ENCODE peak calls at places on chromosomes 11 and 22, in four cellular contexts. D is HepG2, V is GM12878, B is K562. M is an unnamed sample.

GRCh38 chr11:38543311-38543710 is 1945.3 kb upstream of the RAG2 start:
- DNase-seq in B (no peak), V (no peak), D (no peak), M (no peak)

GRCh38 chr11:36373040-36374010 is 77.2 kb downstream of the PRR5L start:
- DNase-seq in V (no peak), B (no peak), D (no peak), M (no peak)

GRCh38 chr11:61791737-61792309 is 576 bp downstream of the TMEM258 start:
- DNase-seq in B (peak), D (peak), V (no peak), M (peak)

GRCh38 chr22:25656724-25657123 is 85.3 kb upstream of the MYO18B start:
- DNase-seq in V (peak), D (no peak), B (no peak), M (no peak)

GRCh38 chr11:1546077-1546535 is 26.0 kb downstream of the DUSP8 start:
- DNase-seq in D (no peak), B (no peak), V (no peak), M (no peak)

GRCh38 chr11:131824766-131825165 is 454.4 kb downstream of the NTM start:
- DNase-seq in V (no peak), D (no peak), B (no peak), M (no peak)

GRCh38 chr11:30311189-30311588 is 11.7 kb upstream of the ARL14EP start:
- DNase-seq in B (no peak), V (no peak), D (no peak), M (no peak)

GRCh38 chr11:64564419-64564818 is 26.6 kb upstream of the SLC22A12 start:
- DNase-seq in V (no peak), B (no peak), D (no peak), M (no peak)

GRCh38 chr11:128686045-128686741 is 7.7 kb upstream of the FLI1 start:
- DNase-seq in B (no peak), V (no peak), D (no peak), M (peak)

GRCh38 chr11:9615031-9615451 is 41.6 kb downstream of the WEE1 start:
- DNase-seq in B (no peak), V (peak), D (no peak), M (no peak)

GRCh38 chr11:27524155-27524554 is 17.6 kb upstream of the LIN7C start:
- DNase-seq in B (peak), V (no peak), D (peak), M (peak)

GRCh38 chr11:45209904-45210699 is 63.7 kb downstream of the PRDM11 start:
- DNase-seq in B (no peak), V (no peak), D (no peak), M (peak)

GRCh38 chr11:1879941-1880720 is 11.6 kb downstream of the PRR33 start:
- DNase-seq in D (no peak), B (no peak), V (no peak), M (peak)

GRCh38 chr11:60989108-60989650 is 17.7 kb downstream of the CD6 start:
- DNase-seq in V (no peak), B (no peak), D (no peak), M (no peak)

GRCh38 chr22:50504245-50505211 is 3.0 kb downstream of the LMF2 start:
- DNase-seq in B (no peak), D (no peak), V (no peak), M (no peak)

GRCh38 chr11:105489431-105489830 is 120.4 kb upstream of the GRIA4 start:
- DNase-seq in B (no peak), D (no peak), V (no peak), M (no peak)

GRCh38 chr22:46563381-46564083 is 26.1 kb upstream of the CELSR1 start:
- DNase-seq in V (no peak), D (peak), B (peak), M (peak)

GRCh38 chr11:57791321-57792059 is 29.9 kb downstream of the CTNND1 start:
- DNase-seq in V (no peak), B (no peak), D (no peak), M (no peak)

GRCh38 chr11:59185412-59185811 is 13.5 kb downstream of the DTX4 start:
- DNase-seq in B (no peak), D (no peak), V (no peak), M (no peak)
- TF ChIP-seq MXI1 in B (no peak), D (no peak), V (no peak), M (no peak)

GRCh38 chr11:110338684-110339083 is 42.3 kb upstream of the RDX start:
- DNase-seq in D (no peak), V (no peak), B (no peak), M (no peak)

GRCh38 chr11:110336054-110336453 is 39.6 kb upstream of the RDX start:
- DNase-seq in D (no peak), B (no peak), V (no peak), M (no peak)

GRCh38 chr11:110340427-110340826 is 44.0 kb upstream of the RDX start:
- DNase-seq in B (no peak), D (no peak), V (no peak), M (no peak)

GRCh38 chr11:110337570-110338193 is 41.3 kb upstream of the RDX start:
- DNase-seq in B (no peak), D (no peak), V (no peak), M (no peak)

DNA sequence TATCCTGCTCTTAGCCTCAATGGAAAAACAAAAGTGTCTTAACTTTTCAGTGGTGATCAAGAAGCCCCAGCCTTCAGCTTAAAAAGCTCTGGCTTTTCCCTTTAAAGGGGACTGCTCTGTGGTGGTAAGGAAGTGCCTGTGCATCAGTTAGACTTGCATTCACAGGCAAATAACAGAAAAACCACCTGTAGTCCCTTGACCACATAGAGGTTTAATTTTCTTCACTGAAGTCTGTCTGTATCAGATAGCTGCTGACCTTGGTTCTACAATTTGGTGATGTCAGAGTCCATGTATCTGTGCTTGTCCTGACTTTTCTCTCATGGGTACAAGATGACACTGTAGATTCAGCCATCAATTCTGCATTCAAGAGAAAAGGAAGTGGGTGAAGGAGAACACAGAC is 43.0 kb upstream of the RDX start:
- DNase-seq in V (no peak), B (no peak), D (no peak), M (no peak)
- TF ChIP-seq MAX in V (no peak), B (no peak), D (no peak), M (no peak)

GRCh38 chr11:35178067-35178805 is 39.3 kb downstream of the CD44 start:
- DNase-seq in B (no peak), D (no peak), V (no peak), M (no peak)
- H3K4me2 ChIP-seq in B (no peak), D (no peak), V (no peak), M (peak)

GRCh38 chr22:23824476-23825245 is 14.1 kb downstream of the DERL3 start:
- DNase-seq in D (no peak), B (no peak), V (no peak), M (no peak)

GRCh38 chr22:23825246-23825905 is 13.4 kb downstream of the DERL3 start:
- DNase-seq in V (no peak), B (no peak), D (no peak), M (no peak)

GRCh38 chr22:23823331-23823791 is 15.4 kb downstream of the DERL3 start:
- DNase-seq in D (no peak), V (no peak), B (no peak), M (no peak)

GRCh38 chr22:23820748-23821211 is 18.0 kb downstream of the DERL3 start:
- DNase-seq in V (no peak), B (no peak), D (no peak), M (peak)

GRCh38 chr22:23822101-23822671 is 16.6 kb downstream of the DERL3 start:
- DNase-seq in V (no peak), D (no peak), B (no peak), M (peak)
- TF ChIP-seq MXI1 in V (no peak), D (no peak), B (no peak), M (no peak)

GRCh38 chr11:15704064-15704463 is 589.3 kb downstream of the INSC start:
- DNase-seq in B (no peak), V (no peak), D (peak), M (no peak)
- TF ChIP-seq MAX in B (no peak), V (no peak), D (peak), M (no peak)

GRCh38 chr11:77129841-77130756 is 2.1 kb downstream of the MYO7A start:
- DNase-seq in V (no peak), B (no peak), D (no peak), M (no peak)
- H3K4me2 ChIP-seq in V (no peak), B (no peak), D (peak), M (no peak)

GRCh38 chr11:66643745-66644437 is 5.4 kb downstream of the RBM4 start:
- DNase-seq in V (no peak), B (no peak), D (no peak), M (no peak)

GRCh38 chr11:66638177-66639065 is at the start of gene RBM4:
- DNase-seq in D (peak), V (peak), B (peak), M (peak)

GRCh38 chr11:66639066-66639813 is 737 bp downstream of the RBM4 start:
- DNase-seq in D (peak), V (no peak), B (no peak), M (no peak)

GRCh38 chr11:66637557-66638176 is 836 bp upstream of the RBM4 start:
- DNase-seq in D (no peak), V (no peak), B (peak), M (no peak)

DNA sequence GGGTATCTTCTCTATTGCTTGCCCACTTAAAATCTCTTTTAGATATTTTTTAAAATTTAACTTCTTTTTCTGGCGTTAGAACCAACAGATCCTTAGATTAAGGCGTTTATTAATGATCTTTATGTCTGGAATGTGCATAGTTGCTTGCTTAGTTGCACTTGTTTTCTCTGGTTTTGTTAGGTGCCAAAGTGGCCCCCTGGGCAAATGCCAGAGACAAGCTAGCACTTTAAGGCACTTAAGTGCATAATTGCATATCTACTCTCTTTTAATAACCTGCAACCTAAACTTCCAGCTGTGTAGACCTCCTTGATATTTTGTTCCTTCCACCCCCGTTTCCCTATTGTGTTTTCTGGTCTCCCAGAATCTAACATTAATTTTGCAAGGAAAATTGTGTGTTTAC is 3.3 kb downstream of the RBM4 start:
- DNase-seq in D (no peak), B (no peak), V (no peak), M (no peak)
- TF ChIP-seq MXI1 in D (no peak), B (no peak), V (no peak), M (no peak)

DNA sequence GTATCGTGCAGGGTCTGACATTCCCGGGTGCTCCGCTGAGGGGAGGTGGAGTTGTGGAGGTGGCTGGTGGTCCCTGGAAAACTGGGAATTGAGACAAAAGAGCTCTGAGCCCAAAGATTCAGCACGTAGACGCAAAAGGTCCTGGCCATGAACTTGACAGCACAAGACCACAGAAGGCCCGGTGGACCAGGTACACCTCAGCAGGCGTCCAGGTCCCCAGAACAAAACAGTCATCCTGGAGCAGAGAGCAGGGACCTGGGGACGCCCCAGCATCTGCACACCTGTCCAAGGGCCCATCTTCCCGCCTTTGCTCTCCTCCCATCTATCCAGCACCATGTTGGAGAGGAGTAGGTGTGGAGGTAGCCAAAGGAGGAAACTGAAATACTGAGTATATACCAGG is 13.8 kb upstream of the MB start:
- DNase-seq in D (no peak), B (no peak), V (no peak), M (no peak)
- TF ChIP-seq MAX in D (no peak), B (no peak), V (no peak), M (no peak)

M was measured in SK-N-SH.